ENCODE peak calls at places on chromosomes 4 and X, in ten cellular contexts. G is fibroblast of lung; K is CD8-positive, alpha-beta T cell; Z is GM20000; N is H1; U is cardiac muscle cell; I is lower lobe of right lung; L is breast epithelium; V is CD4-positive, alpha-beta T cell; J is spleen. T is an unnamed sample.

GRCh38 chr4:5124876-5125275 is 73.6 kb downstream of the STK32B start:
- DNase-seq in G (no peak), K (no peak), Z (no peak), N (no peak), U (no peak), I (no peak), L (no peak), V (no peak), J (no peak), T (no peak)

GRCh38 chr4:7287274-7287917 is 95.1 kb downstream of the SORCS2 start:
- DNase-seq in G (no peak), K (no peak), Z (no peak), N (no peak), U (no peak), I (no peak), L (no peak), V (no peak), J (no peak), T (no peak)

GRCh38 chr4:157804986-157805385 is 367.8 kb downstream of the GASK1B start:
- DNase-seq in G (peak; percentile 1), K (no peak), Z (no peak), N (no peak), U (peak; percentile 53), I (no peak), L (no peak), V (no peak), J (no peak), T (no peak)

GRCh38 chr4:188822698-188823097 is 683.5 kb downstream of the TRIML1 start:
- DNase-seq in G (no peak), K (no peak), Z (no peak), N (peak; percentile 67), U (no peak), I (no peak), L (no peak), V (no peak), J (no peak), T (no peak)

GRCh38 chr4:48493485-48494100 is 3.5 kb downstream of the ZAR1 start:
- DNase-seq in G (peak; percentile 11), K (no peak), Z (no peak), N (no peak), U (peak; percentile 19), I (no peak), L (no peak), V (no peak), J (no peak), T (no peak)

GRCh38 chr4:38859501-38859900 is 2.9 kb upstream of the TLR6 start:
- DNase-seq in G (no peak), K (no peak), Z (no peak), N (no peak), U (no peak), I (no peak), L (no peak), V (no peak), J (no peak), T (no peak)

GRCh38 chr4:88803600-88804096 is 106.0 kb upstream of the NAP1L5 start:
- DNase-seq in G (peak; percentile 97), K (no peak), Z (no peak), N (no peak), U (no peak), I (no peak), L (no peak), V (no peak), J (no peak), T (peak; percentile 54)

GRCh38 chr4:4327652-4328121 is 37.6 kb downstream of the ZBTB49 start:
- DNase-seq in G (peak; percentile 37), K (no peak), Z (peak; percentile 18), N (peak; percentile 86), U (peak; percentile 31), I (peak; percentile 59), L (peak; percentile 20), V (no peak), J (peak; percentile 88), T (no peak)

GRCh38 chr4:184806711-184807110 is 19.1 kb downstream of the ACSL1 start:
- DNase-seq in G (no peak), K (no peak), Z (no peak), N (no peak), U (no peak), I (no peak), L (no peak), V (no peak), J (no peak), T (no peak)

GRCh38 chr4:184804621-184805020 is 21.1 kb downstream of the ACSL1 start:
- DNase-seq in G (no peak), K (no peak), Z (no peak), N (no peak), U (no peak), I (no peak), L (no peak), V (no peak), J (no peak), T (no peak)

GRCh38 chr4:184806246-184806550 is 19.6 kb downstream of the ACSL1 start:
- DNase-seq in G (no peak), K (no peak), Z (no peak), N (no peak), U (no peak), I (no peak), L (no peak), V (no peak), J (no peak), T (no peak)

GRCh38 chr4:184807261-184807660 is 18.5 kb downstream of the ACSL1 start:
- DNase-seq in G (peak; percentile 26), K (no peak), Z (no peak), N (no peak), U (no peak), I (no peak), L (no peak), V (no peak), J (no peak), T (no peak)

DNA sequence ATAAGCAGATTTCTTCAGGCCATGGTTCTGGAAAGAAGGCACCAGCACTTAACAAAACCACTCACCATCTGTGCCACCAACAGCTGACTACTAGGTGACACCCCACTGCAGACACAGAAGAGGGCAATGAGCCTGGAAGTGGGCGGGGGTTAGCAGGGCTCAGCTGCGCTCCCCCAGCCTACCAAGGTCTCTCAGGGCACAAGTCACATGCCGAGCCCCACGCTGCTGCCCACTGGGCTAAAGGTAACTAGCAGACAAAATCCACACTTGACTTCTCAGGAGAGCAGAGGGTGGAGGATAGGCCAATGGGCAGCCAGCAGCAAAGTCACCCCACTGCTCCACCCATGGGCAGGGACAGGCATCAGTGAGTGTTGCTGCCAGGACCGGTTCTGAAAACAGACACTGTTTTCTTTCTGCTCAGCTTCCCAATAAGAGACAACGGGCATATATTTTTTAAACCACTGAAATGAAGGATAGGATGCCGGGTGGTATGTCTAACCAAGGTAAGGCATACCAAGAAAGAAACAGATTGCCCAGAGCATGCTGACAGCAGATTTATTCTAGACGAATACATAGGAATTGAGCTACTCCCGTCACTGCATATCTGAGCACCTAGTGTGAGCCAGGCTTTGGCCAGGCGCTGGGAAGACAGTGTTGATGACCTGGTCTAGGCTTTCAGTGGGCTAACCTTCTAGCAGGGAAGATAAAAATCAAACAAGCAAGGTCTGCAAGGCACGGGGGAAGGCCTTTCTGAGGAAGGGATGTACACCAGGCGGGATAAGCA is 20.1 kb downstream of the ACSL1 start:
- DNase-seq in G (peak; percentile 39), K (no peak), Z (no peak), N (no peak), U (no peak), I (peak; percentile 89), L (peak; percentile 62), V (no peak), J (peak; percentile 86), T (peak; percentile 39)
- TF ChIP-seq CTCF in G (no peak), K (no peak), Z (no peak), N (no peak), U (no peak), I (no peak), L (no peak), V (no peak), J (no peak), T (no peak)

GRCh38 chr4:42398448-42399355 is 1.4 kb downstream of the SHISA3 start:
- DNase-seq in G (no peak), K (no peak), Z (no peak), N (peak; percentile 64), U (peak; percentile 49), I (no peak), L (no peak), V (no peak), J (no peak), T (peak; percentile 9)

GRCh38 chr4:42404001-42404400 is 6.7 kb downstream of the SHISA3 start:
- DNase-seq in G (no peak), K (no peak), Z (no peak), N (no peak), U (no peak), I (no peak), L (no peak), V (no peak), J (no peak), T (no peak)

GRCh38 chr4:42399393-42399792 is 2.1 kb downstream of the SHISA3 start:
- DNase-seq in G (no peak), K (no peak), Z (no peak), N (peak; percentile 58), U (no peak), I (no peak), L (no peak), V (no peak), J (no peak), T (no peak)

GRCh38 chr4:42397635-42398447 is 553 bp downstream of the SHISA3 start:
- DNase-seq in G (peak; percentile 45), K (no peak), Z (peak; percentile 51), N (peak; percentile 77), U (peak; percentile 43), I (no peak), L (no peak), V (no peak), J (peak; percentile 77), T (peak; percentile 54)

GRCh38 chr4:42401171-42401570 is 3.9 kb downstream of the SHISA3 start:
- DNase-seq in G (no peak), K (no peak), Z (no peak), N (no peak), U (no peak), I (no peak), L (no peak), V (no peak), J (no peak), T (no peak)
- TF ChIP-seq CTCF in G (peak; percentile 6), K (no peak), Z (no peak), N (peak; percentile 40), U (peak; percentile 8), I (no peak), L (no peak), V (no peak), J (no peak), T (no peak)

GRCh38 chrX:69493193-69493592 is 10.9 kb upstream of the NALF2 start:
- DNase-seq in G (no peak), K (no peak), Z (no peak), N (peak; percentile 72), U (peak; percentile 55), I (no peak), L (no peak), V (no peak), J (no peak), T (peak; percentile 18)
- TF ChIP-seq CTCF in G (peak; percentile 14), K (no peak), Z (peak; percentile 12), N (peak; percentile 51), U (peak; percentile 44), I (peak; percentile 35), L (peak; percentile 20), V (no peak), J (peak; percentile 59), T (peak; percentile 24)

DNA sequence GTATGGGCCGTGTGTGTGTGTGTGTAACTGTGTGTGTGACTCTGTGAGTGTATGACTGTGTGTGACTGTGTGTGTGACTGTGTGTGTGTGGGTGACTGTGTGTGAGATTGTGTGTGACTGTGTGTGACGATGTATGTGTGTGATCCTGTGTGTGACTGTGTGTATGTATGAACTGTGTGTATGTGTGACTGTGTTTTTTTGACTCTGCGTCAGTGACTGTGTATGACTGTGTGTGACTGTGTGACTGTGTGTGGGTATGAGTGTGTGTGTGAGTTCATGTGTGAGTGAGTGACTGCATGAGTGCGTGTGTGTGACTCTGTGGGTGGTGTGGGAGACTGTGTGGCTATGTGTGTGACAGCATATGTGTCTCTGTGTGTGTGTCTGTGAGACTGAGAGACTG is 81.8 kb downstream of the ZNF718 start:
- DNase-seq in G (no peak), K (no peak), Z (no peak), N (no peak), U (no peak), I (no peak), L (no peak), V (no peak), J (no peak), T (no peak)
- TF ChIP-seq CTCF in G (no peak), K (no peak), Z (no peak), N (no peak), U (no peak), I (no peak), L (no peak), V (no peak), J (no peak), T (no peak)

T was measured in GM12865.